ENCODE peak calls at places on chromosomes 4 and X, in eight cellular contexts. One of them, this sample, is unnamed.

GRCh38 chrX:56564182-56564885 is 907 bp downstream of the UBQLN2 start:
- DNase-seq in iPS-NIHi11: no peak
- DNase-seq in HCEC 1CT: peak
- DNase-seq in endothelial cell: no peak
- DNase-seq in hypothalamus: peak
- DNase-seq in PC-3: peak
- DNase-seq in naive thymus-derived CD4-positive, alpha-beta T cell: peak
- DNase-seq in sciatic nerve: no peak
- DNase-seq in this sample: no peak

GRCh38 chr4:139144161-139144859 is 32.7 kb downstream of the ELF2 start:
- DNase-seq in iPS-NIHi11: peak
- DNase-seq in HCEC 1CT: peak
- DNase-seq in endothelial cell: no peak
- DNase-seq in hypothalamus: no peak
- DNase-seq in PC-3: peak
- DNase-seq in naive thymus-derived CD4-positive, alpha-beta T cell: no peak
- DNase-seq in sciatic nerve: peak
- DNase-seq in this sample: no peak

GRCh38 chr4:146591986-146592385 is 46.7 kb upstream of the POU4F2 start:
- DNase-seq in iPS-NIHi11: no peak
- DNase-seq in HCEC 1CT: no peak
- DNase-seq in endothelial cell: no peak
- DNase-seq in hypothalamus: no peak
- DNase-seq in PC-3: no peak
- DNase-seq in naive thymus-derived CD4-positive, alpha-beta T cell: no peak
- DNase-seq in sciatic nerve: no peak
- DNase-seq in this sample: no peak

GRCh38 chrX:129782015-129782495 is 2.3 kb downstream of the SASH3 start:
- DNase-seq in iPS-NIHi11: no peak
- DNase-seq in HCEC 1CT: no peak
- DNase-seq in endothelial cell: no peak
- DNase-seq in hypothalamus: no peak
- DNase-seq in PC-3: no peak
- DNase-seq in naive thymus-derived CD4-positive, alpha-beta T cell: no peak
- DNase-seq in sciatic nerve: no peak
- DNase-seq in this sample: no peak

GRCh38 chr4:99457270-99457669 is 22.1 kb upstream of the ADH7 start:
- DNase-seq in iPS-NIHi11: no peak
- DNase-seq in HCEC 1CT: no peak
- DNase-seq in endothelial cell: no peak
- DNase-seq in hypothalamus: no peak
- DNase-seq in PC-3: no peak
- DNase-seq in naive thymus-derived CD4-positive, alpha-beta T cell: no peak
- DNase-seq in sciatic nerve: no peak
- DNase-seq in this sample: no peak

GRCh38 chr4:84647307-84647884 is 64.5 kb downstream of the CDS1 start:
- DNase-seq in iPS-NIHi11: peak
- DNase-seq in HCEC 1CT: peak
- DNase-seq in endothelial cell: no peak
- DNase-seq in hypothalamus: no peak
- DNase-seq in PC-3: no peak
- DNase-seq in naive thymus-derived CD4-positive, alpha-beta T cell: no peak
- DNase-seq in sciatic nerve: no peak
- DNase-seq in this sample: no peak

GRCh38 chr4:56681158-56681848 is at the start of gene HOPX:
- DNase-seq in iPS-NIHi11: no peak
- DNase-seq in HCEC 1CT: no peak
- DNase-seq in endothelial cell: no peak
- DNase-seq in hypothalamus: no peak
- DNase-seq in PC-3: peak
- DNase-seq in naive thymus-derived CD4-positive, alpha-beta T cell: peak
- DNase-seq in sciatic nerve: no peak
- DNase-seq in this sample: peak

GRCh38 chrX:74923942-74924448 is 1.3 kb downstream of the NEXMIF start:
- DNase-seq in iPS-NIHi11: peak
- DNase-seq in HCEC 1CT: no peak
- DNase-seq in endothelial cell: peak
- DNase-seq in hypothalamus: peak
- DNase-seq in PC-3: no peak
- DNase-seq in naive thymus-derived CD4-positive, alpha-beta T cell: no peak
- DNase-seq in sciatic nerve: peak
- DNase-seq in this sample: no peak

GRCh38 chrX:39854772-39855747 is 242.7 kb downstream of the BCOR start:
- DNase-seq in iPS-NIHi11: no peak
- DNase-seq in HCEC 1CT: no peak
- DNase-seq in endothelial cell: no peak
- DNase-seq in hypothalamus: no peak
- DNase-seq in PC-3: no peak
- DNase-seq in naive thymus-derived CD4-positive, alpha-beta T cell: peak
- DNase-seq in sciatic nerve: no peak
- DNase-seq in this sample: peak

GRCh38 chr4:47109379-47109778 is 78.0 kb downstream of the GABRB1 start:
- DNase-seq in iPS-NIHi11: no peak
- DNase-seq in HCEC 1CT: no peak
- DNase-seq in endothelial cell: no peak
- DNase-seq in hypothalamus: no peak
- DNase-seq in PC-3: no peak
- DNase-seq in naive thymus-derived CD4-positive, alpha-beta T cell: no peak
- DNase-seq in sciatic nerve: no peak
- DNase-seq in this sample: no peak

GRCh38 chrX:48715066-48715465 is 18.5 kb downstream of the SUV39H1 start:
- DNase-seq in iPS-NIHi11: no peak
- DNase-seq in HCEC 1CT: peak
- DNase-seq in endothelial cell: no peak
- DNase-seq in hypothalamus: no peak
- DNase-seq in PC-3: peak
- DNase-seq in naive thymus-derived CD4-positive, alpha-beta T cell: no peak
- DNase-seq in sciatic nerve: no peak
- DNase-seq in this sample: no peak

GRCh38 chr4:24794916-24795665 is at the start of gene SOD3:
- DNase-seq in iPS-NIHi11: peak
- DNase-seq in HCEC 1CT: peak
- DNase-seq in endothelial cell: peak
- DNase-seq in hypothalamus: peak
- DNase-seq in PC-3: peak
- DNase-seq in naive thymus-derived CD4-positive, alpha-beta T cell: no peak
- DNase-seq in sciatic nerve: peak
- DNase-seq in this sample: no peak

GRCh38 chr4:98573791-98574190 is 84.6 kb downstream of the TSPAN5 start:
- DNase-seq in iPS-NIHi11: no peak
- DNase-seq in HCEC 1CT: no peak
- DNase-seq in endothelial cell: no peak
- DNase-seq in hypothalamus: no peak
- DNase-seq in PC-3: peak
- DNase-seq in naive thymus-derived CD4-positive, alpha-beta T cell: no peak
- DNase-seq in sciatic nerve: no peak
- DNase-seq in this sample: no peak

GRCh38 chr4:14910411-14910810 is 91.9 kb upstream of the CPEB2 start:
- DNase-seq in iPS-NIHi11: no peak
- DNase-seq in HCEC 1CT: no peak
- DNase-seq in endothelial cell: no peak
- DNase-seq in hypothalamus: no peak
- DNase-seq in PC-3: no peak
- DNase-seq in naive thymus-derived CD4-positive, alpha-beta T cell: no peak
- DNase-seq in sciatic nerve: no peak
- DNase-seq in this sample: no peak

GRCh38 chr4:144280688-144281087 is 140.2 kb upstream of the GYPA start:
- DNase-seq in iPS-NIHi11: no peak
- DNase-seq in HCEC 1CT: no peak
- DNase-seq in endothelial cell: no peak
- DNase-seq in hypothalamus: no peak
- DNase-seq in PC-3: no peak
- DNase-seq in naive thymus-derived CD4-positive, alpha-beta T cell: no peak
- DNase-seq in sciatic nerve: no peak
- DNase-seq in this sample: no peak

GRCh38 chrX:9355739-9356138 is 109.1 kb upstream of the TBL1X start:
- DNase-seq in iPS-NIHi11: no peak
- DNase-seq in HCEC 1CT: no peak
- DNase-seq in endothelial cell: no peak
- DNase-seq in hypothalamus: no peak
- DNase-seq in PC-3: no peak
- DNase-seq in naive thymus-derived CD4-positive, alpha-beta T cell: no peak
- DNase-seq in sciatic nerve: no peak
- DNase-seq in this sample: no peak

GRCh38 chr4:13170131-13170530 is 314.0 kb downstream of the RAB28 start:
- DNase-seq in iPS-NIHi11: no peak
- DNase-seq in HCEC 1CT: no peak
- DNase-seq in endothelial cell: no peak
- DNase-seq in hypothalamus: no peak
- DNase-seq in PC-3: no peak
- DNase-seq in naive thymus-derived CD4-positive, alpha-beta T cell: no peak
- DNase-seq in sciatic nerve: no peak
- DNase-seq in this sample: no peak